ENCODE peak calls at places on chromosomes 4 and X, in six cellular contexts. D is GM03348; Q is naive thymus-derived CD8-positive, alpha-beta T cell; J is T-cell; L is T47D; G is EL. W is an unnamed sample.

GRCh38 chrX:69192603-69193002 is 27.4 kb upstream of the PJA1 start:
- DNase-seq in D (no peak), Q (no peak), J (no peak), L (no peak), G (peak), W (no peak)

GRCh38 chrX:97844943-97845342 is 961.2 kb downstream of the RPA4 start:
- DNase-seq in D (no peak), Q (no peak), J (no peak), L (no peak), G (no peak), W (no peak)

GRCh38 chr4:26161030-26161824 is 159.6 kb upstream of the RBPJ start:
- DNase-seq in D (no peak), Q (no peak), J (no peak), L (no peak), G (no peak), W (no peak)

GRCh38 chrX:133053854-133054565 is 42.9 kb downstream of the USP26 start:
- DNase-seq in D (no peak), Q (no peak), J (no peak), L (no peak), G (no peak), W (no peak)

GRCh38 chrX:16461968-16462367 is 188.0 kb upstream of the S100G start:
- DNase-seq in D (no peak), Q (no peak), J (no peak), L (no peak), G (no peak), W (no peak)

GRCh38 chrX:149370097-149370496 is 135.0 kb downstream of the IDS start:
- DNase-seq in D (no peak), Q (no peak), J (no peak), L (no peak), G (peak), W (no peak)

GRCh38 chrX:37825225-37825842 is 22.0 kb downstream of the DYNLT3 start:
- DNase-seq in D (peak), Q (peak), J (peak), L (peak), G (peak), W (peak)

GRCh38 chrX:139834879-139835278 is 98.0 kb downstream of the ATP11C start:
- DNase-seq in D (no peak), Q (no peak), J (no peak), L (no peak), G (no peak), W (no peak)

GRCh38 chr4:62324215-62324614 is 1124.1 kb downstream of the ADGRL3 start:
- DNase-seq in D (no peak), Q (no peak), J (no peak), L (peak), G (no peak), W (no peak)

GRCh38 chrX:19886888-19887531 is 390 bp downstream of the SH3KBP1 start:
- DNase-seq in D (peak), Q (no peak), J (no peak), L (no peak), G (peak), W (peak)

GRCh38 chr4:95155759-95156451 is 392.9 kb downstream of the UNC5C start:
- DNase-seq in D (peak), Q (no peak), J (no peak), L (peak), G (peak), W (no peak)

GRCh38 chr4:10094841-10095240 is 21.8 kb downstream of the WDR1 start:
- DNase-seq in D (no peak), Q (no peak), J (no peak), L (no peak), G (no peak), W (no peak)

GRCh38 chr4:113383111-113383785 is 333.8 kb downstream of the ANK2 start:
- DNase-seq in D (peak), Q (no peak), J (no peak), L (no peak), G (peak), W (no peak)

GRCh38 chrX:130628522-130628921 is 226.7 kb downstream of the RBMX2 start:
- DNase-seq in D (no peak), Q (no peak), J (no peak), L (no peak), G (no peak), W (no peak)

GRCh38 chr4:138669479-138670165 is 346.0 kb upstream of the NOCT start:
- DNase-seq in D (peak), Q (no peak), J (no peak), L (no peak), G (peak), W (no peak)

GRCh38 chrX:138745215-138745614 is 33.7 kb upstream of the FGF13 start:
- DNase-seq in D (peak), Q (no peak), J (peak), L (peak), G (peak), W (no peak)

GRCh38 chr4:38560763-38561558 is 103.0 kb upstream of the KLF3 start:
- DNase-seq in D (no peak), Q (no peak), J (no peak), L (no peak), G (no peak), W (no peak)

GRCh38 chr4:68907788-68908700 is 43.6 kb downstream of the UGT2A3 start:
- DNase-seq in D (no peak), Q (no peak), J (no peak), L (no peak), G (no peak), W (no peak)

GRCh38 chr4:6943012-6943869 is 33.6 kb downstream of the TBC1D14 start:
- DNase-seq in D (no peak), Q (no peak), J (no peak), L (no peak), G (no peak), W (no peak)

GRCh38 chrX:12978205-12979010 is 3.5 kb downstream of the TMSB4X start:
- DNase-seq in D (peak), Q (peak), J (peak), L (peak), G (peak), W (peak)

GRCh38 chr4:40514409-40515025 is 115.1 kb downstream of the RBM47 start:
- DNase-seq in D (no peak), Q (no peak), J (no peak), L (no peak), G (no peak), W (no peak)

GRCh38 chrX:71652405-71652804 is 14.9 kb upstream of the LOC101059915 start:
- DNase-seq in D (peak), Q (peak), J (peak), L (peak), G (peak), W (no peak)

GRCh38 chrX:10579018-10579752 is 41.2 kb downstream of the MID1 start:
- DNase-seq in D (peak), Q (no peak), J (no peak), L (no peak), G (peak), W (no peak)

GRCh38 chr4:38009421-38009820 is 49.2 kb downstream of the PTTG2 start:
- DNase-seq in D (no peak), Q (no peak), J (no peak), L (no peak), G (no peak), W (no peak)

GRCh38 chr4:137359691-137360315 is 172.5 kb downstream of the PCDH18 start:
- DNase-seq in D (peak), Q (no peak), J (no peak), L (no peak), G (no peak), W (no peak)

GRCh38 chrX:67544281-67544680 is 460 bp downstream of the AR start:
- DNase-seq in D (peak), Q (no peak), J (no peak), L (peak), G (peak), W (peak)

GRCh38 chr4:1278336-1278670 is 11.4 kb upstream of the MAEA start:
- DNase-seq in D (no peak), Q (no peak), J (no peak), L (no peak), G (peak), W (no peak)

GRCh38 chr4:140238353-140239041 is 84.5 kb upstream of the MAML3 start:
- DNase-seq in D (peak), Q (no peak), J (no peak), L (peak), G (peak), W (peak)

GRCh38 chrX:136714626-136715599 is 65.8 kb downstream of the ARHGEF6 start:
- DNase-seq in D (no peak), Q (no peak), J (no peak), L (no peak), G (no peak), W (no peak)

GRCh38 chr4:34181311-34181808 is 2063.0 kb downstream of the ARAP2 start:
- DNase-seq in D (peak), Q (no peak), J (no peak), L (peak), G (peak), W (no peak)

W was measured in sciatic nerve.